ENCODE peak calls at places on chromosomes 6 and 20, in four cellular contexts. One of them, this sample, is unnamed.
A peak's percentile ranks its signal among the peaks of the same experiment; 100 is the strongest.

GRCh38 chr20:4763776-4764525 is 42.2 kb downstream of the PRND start:
- DNase-seq in stomach: no peak
- DNase-seq in GM12878: no peak
- DNase-seq in bronchial epithelial cell: peak; percentile 59
- DNase-seq in this sample: no peak

GRCh38 chr6:75149253-75149652 is 56.6 kb downstream of the COL12A1 start:
- DNase-seq in stomach: no peak
- DNase-seq in GM12878: no peak
- DNase-seq in bronchial epithelial cell: peak; percentile 69
- DNase-seq in this sample: no peak

GRCh38 chr20:32247957-32248497 is 29.4 kb upstream of the KIF3B start:
- DNase-seq in stomach: no peak
- DNase-seq in GM12878: no peak
- DNase-seq in bronchial epithelial cell: no peak
- DNase-seq in this sample: no peak

GRCh38 chr6:121771937-121772717 is 336.7 kb downstream of the GJA1 start:
- DNase-seq in stomach: no peak
- DNase-seq in GM12878: no peak
- DNase-seq in bronchial epithelial cell: no peak
- DNase-seq in this sample: peak; percentile 28

GRCh38 chr6:125262026-125263013 is 39.4 kb downstream of the HDDC2 start:
- DNase-seq in stomach: no peak
- DNase-seq in GM12878: no peak
- DNase-seq in bronchial epithelial cell: no peak
- DNase-seq in this sample: no peak

GRCh38 chr6:14835122-14835521 is 410.7 kb upstream of the JARID2 start:
- DNase-seq in stomach: no peak
- DNase-seq in GM12878: no peak
- DNase-seq in bronchial epithelial cell: no peak
- DNase-seq in this sample: no peak

GRCh38 chr6:93917216-93917615 is 497.9 kb upstream of the EPHA7 start:
- DNase-seq in stomach: no peak
- DNase-seq in GM12878: no peak
- DNase-seq in bronchial epithelial cell: no peak
- DNase-seq in this sample: no peak

GRCh38 chr6:158233214-158233795 is 65.2 kb downstream of the GTF2H5 start:
- DNase-seq in stomach: no peak
- DNase-seq in GM12878: no peak
- DNase-seq in bronchial epithelial cell: no peak
- DNase-seq in this sample: peak; percentile 31

GRCh38 chr6:135594000-135594399 is 96.5 kb upstream of the AHI1 start:
- DNase-seq in stomach: no peak
- DNase-seq in GM12878: no peak
- DNase-seq in bronchial epithelial cell: no peak
- DNase-seq in this sample: no peak

GRCh38 chr6:115706324-115706723 is 354.4 kb downstream of the FRK start:
- DNase-seq in stomach: no peak
- DNase-seq in GM12878: no peak
- DNase-seq in bronchial epithelial cell: no peak
- DNase-seq in this sample: no peak

GRCh38 chr20:53643031-53643832 is 49.6 kb upstream of the ZNF217 start:
- DNase-seq in stomach: peak; percentile 52
- DNase-seq in GM12878: peak; percentile 92
- DNase-seq in bronchial epithelial cell: peak; percentile 91
- DNase-seq in this sample: peak; percentile 93

GRCh38 chr6:148335582-148335981 is 7.1 kb upstream of the SASH1 start:
- DNase-seq in stomach: no peak
- DNase-seq in GM12878: no peak
- DNase-seq in bronchial epithelial cell: peak; percentile 74
- DNase-seq in this sample: no peak

GRCh38 chr6:166584046-166584679 is 2.3 kb downstream of the RAMACL start:
- DNase-seq in stomach: no peak
- DNase-seq in GM12878: no peak
- DNase-seq in bronchial epithelial cell: no peak
- DNase-seq in this sample: no peak

GRCh38 chr6:5279891-5280338 is 18.6 kb downstream of the FARS2 start:
- DNase-seq in stomach: no peak
- DNase-seq in GM12878: no peak
- DNase-seq in bronchial epithelial cell: peak; percentile 15
- DNase-seq in this sample: peak; percentile 68

GRCh38 chr20:56911946-56912345 is 282.8 kb downstream of the TFAP2C start:
- DNase-seq in stomach: no peak
- DNase-seq in GM12878: no peak
- DNase-seq in bronchial epithelial cell: no peak
- DNase-seq in this sample: no peak

GRCh38 chr6:139597781-139598368 is 223.4 kb upstream of the CITED2 start:
- DNase-seq in stomach: peak; percentile 80
- DNase-seq in GM12878: no peak
- DNase-seq in bronchial epithelial cell: peak; percentile 72
- DNase-seq in this sample: no peak

GRCh38 chr20:48298851-48299484 is 513.7 kb upstream of the SULF2 start:
- DNase-seq in stomach: no peak
- DNase-seq in GM12878: no peak
- DNase-seq in bronchial epithelial cell: peak; percentile 88
- DNase-seq in this sample: no peak

GRCh38 chr6:150616581-150616980 is 16.9 kb downstream of the PLEKHG1 start:
- DNase-seq in stomach: no peak
- DNase-seq in GM12878: no peak
- DNase-seq in bronchial epithelial cell: no peak
- DNase-seq in this sample: no peak

GRCh38 chr20:707711-708110 is 32.1 kb upstream of the SCRT2 start:
- DNase-seq in stomach: peak; percentile 10
- DNase-seq in GM12878: no peak
- DNase-seq in bronchial epithelial cell: no peak
- DNase-seq in this sample: no peak

GRCh38 chr6:169811072-169811471 is 59.6 kb downstream of the ERMARD start:
- DNase-seq in stomach: no peak
- DNase-seq in GM12878: no peak
- DNase-seq in bronchial epithelial cell: no peak
- DNase-seq in this sample: no peak

GRCh38 chr6:169046483-169047192 is 207.0 kb downstream of the THBS2 start:
- DNase-seq in stomach: no peak
- DNase-seq in GM12878: no peak
- DNase-seq in bronchial epithelial cell: no peak
- DNase-seq in this sample: no peak

GRCh38 chr6:193773-194310 is 98.4 kb upstream of the DUSP22 start:
- DNase-seq in stomach: no peak
- DNase-seq in GM12878: peak; percentile 93
- DNase-seq in bronchial epithelial cell: no peak
- DNase-seq in this sample: peak; percentile 90

GRCh38 chr20:58090181-58090580 is 138.3 kb downstream of the ANKRD60 start:
- DNase-seq in stomach: no peak
- DNase-seq in GM12878: no peak
- DNase-seq in bronchial epithelial cell: no peak
- DNase-seq in this sample: no peak

GRCh38 chr20:54476336-54476928 is 1.0 kb downstream of the DOK5 start:
- DNase-seq in stomach: no peak
- DNase-seq in GM12878: no peak
- DNase-seq in bronchial epithelial cell: no peak
- DNase-seq in this sample: no peak

GRCh38 chr6:149046822-149047246 is 270.7 kb upstream of the TAB2 start:
- DNase-seq in stomach: no peak
- DNase-seq in GM12878: no peak
- DNase-seq in bronchial epithelial cell: no peak
- DNase-seq in this sample: peak; percentile 78

GRCh38 chr6:106163966-106164877 is 78.1 kb downstream of the PRDM1 start:
- DNase-seq in stomach: no peak
- DNase-seq in GM12878: peak; percentile 87
- DNase-seq in bronchial epithelial cell: no peak
- DNase-seq in this sample: peak; percentile 93

GRCh38 chr20:46708172-46708860 is 1.1 kb upstream of the SLC2A10 start:
- DNase-seq in stomach: peak; percentile 65
- DNase-seq in GM12878: no peak
- DNase-seq in bronchial epithelial cell: peak; percentile 58
- DNase-seq in this sample: no peak

GRCh38 chr20:54292186-54292585 is 84.3 kb downstream of the PFDN4 start:
- DNase-seq in stomach: no peak
- DNase-seq in GM12878: no peak
- DNase-seq in bronchial epithelial cell: peak; percentile 55
- DNase-seq in this sample: no peak

GRCh38 chr6:8080338-8081151 is 16.4 kb upstream of the BLOC1S5 start:
- DNase-seq in stomach: no peak
- DNase-seq in GM12878: no peak
- DNase-seq in bronchial epithelial cell: peak; percentile 92
- DNase-seq in this sample: no peak

GRCh38 chr6:139124887-139125672 is 9.8 kb upstream of the HECA start:
- DNase-seq in stomach: peak; percentile 69
- DNase-seq in GM12878: peak; percentile 54
- DNase-seq in bronchial epithelial cell: peak; percentile 77
- DNase-seq in this sample: peak; percentile 90

GRCh38 chr6:117938324-117938995 is 31.4 kb downstream of the SLC35F1 start:
- DNase-seq in stomach: no peak
- DNase-seq in GM12878: no peak
- DNase-seq in bronchial epithelial cell: no peak
- DNase-seq in this sample: no peak

GRCh38 chr6:2355155-2355554 is 109.8 kb upstream of the GMDS start:
- DNase-seq in stomach: no peak
- DNase-seq in GM12878: no peak
- DNase-seq in bronchial epithelial cell: no peak
- DNase-seq in this sample: no peak

GRCh38 chr6:2354138-2354491 is 108.7 kb upstream of the GMDS start:
- DNase-seq in stomach: no peak
- DNase-seq in GM12878: no peak
- DNase-seq in bronchial epithelial cell: no peak
- DNase-seq in this sample: no peak

GRCh38 chr6:2353412-2354137 is 108.2 kb upstream of the GMDS start:
- DNase-seq in stomach: peak; percentile 78
- DNase-seq in GM12878: peak; percentile 8
- DNase-seq in bronchial epithelial cell: peak; percentile 74
- DNase-seq in this sample: peak; percentile 73

GRCh38 chr6:2351090-2351489 is 105.7 kb upstream of the GMDS start:
- DNase-seq in stomach: no peak
- DNase-seq in GM12878: no peak
- DNase-seq in bronchial epithelial cell: no peak
- DNase-seq in this sample: no peak

GRCh38 chr6:2351807-2352431 is 106.5 kb upstream of the GMDS start:
- DNase-seq in stomach: no peak
- DNase-seq in GM12878: no peak
- DNase-seq in bronchial epithelial cell: peak; percentile 40
- DNase-seq in this sample: no peak
- H3K4me3 ChIP-seq in stomach: no peak overlapping the region
- H3K4me3 ChIP-seq in GM12878: no peak overlapping the region
- H3K4me3 ChIP-seq in bronchial epithelial cell: no peak overlapping the region
- H3K4me3 ChIP-seq in this sample: no peak overlapping the region

DNA sequence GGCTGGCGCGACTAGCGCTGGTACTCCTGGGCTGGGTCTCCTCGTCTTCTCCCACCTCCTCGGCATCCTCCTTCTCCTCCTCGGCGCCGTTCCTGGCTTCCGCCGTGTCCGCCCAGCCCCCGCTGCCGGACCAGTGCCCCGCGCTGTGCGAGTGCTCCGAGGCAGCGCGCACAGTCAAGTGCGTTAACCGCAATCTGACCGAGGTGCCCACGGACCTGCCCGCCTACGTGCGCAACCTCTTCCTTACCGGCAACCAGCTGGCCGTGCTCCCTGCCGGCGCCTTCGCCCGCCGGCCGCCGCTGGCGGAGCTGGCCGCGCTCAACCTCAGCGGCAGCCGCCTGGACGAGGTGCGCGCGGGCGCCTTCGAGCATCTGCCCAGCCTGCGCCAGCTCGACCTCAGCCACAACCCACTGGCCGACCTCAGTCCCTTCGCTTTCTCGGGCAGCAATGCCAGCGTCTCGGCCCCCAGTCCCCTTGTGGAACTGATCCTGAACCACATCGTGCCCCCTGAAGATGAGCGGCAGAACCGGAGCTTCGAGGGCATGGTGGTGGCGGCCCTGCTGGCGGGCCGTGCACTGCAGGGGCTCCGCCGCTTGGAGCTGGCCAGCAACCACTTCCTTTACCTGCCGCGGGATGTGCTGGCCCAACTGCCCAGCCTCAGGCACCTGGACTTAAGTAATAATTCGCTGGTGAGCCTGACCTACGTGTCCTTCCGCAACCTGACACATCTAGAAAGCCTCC is 1.6 kb downstream of the TPBG start:
- DNase-seq in stomach: peak; percentile 42
- DNase-seq in GM12878: no peak
- DNase-seq in bronchial epithelial cell: peak; percentile 37
- DNase-seq in this sample: peak; percentile 26
- TF ChIP-seq CTCF in stomach: no peak
- TF ChIP-seq CTCF in GM12878: no peak
- TF ChIP-seq CTCF in bronchial epithelial cell: peak; percentile 31
- TF ChIP-seq CTCF in this sample: no peak

GRCh38 chr6:153086225-153086990 is 44.7 kb downstream of the RGS17 start:
- DNase-seq in stomach: no peak
- DNase-seq in GM12878: no peak
- DNase-seq in bronchial epithelial cell: no peak
- DNase-seq in this sample: no peak

GRCh38 chr6:153081914-153082313 is 49.2 kb downstream of the RGS17 start:
- DNase-seq in stomach: no peak
- DNase-seq in GM12878: no peak
- DNase-seq in bronchial epithelial cell: no peak
- DNase-seq in this sample: no peak

GRCh38 chr6:153083869-153084268 is 47.2 kb downstream of the RGS17 start:
- DNase-seq in stomach: no peak
- DNase-seq in GM12878: no peak
- DNase-seq in bronchial epithelial cell: peak; percentile 54
- DNase-seq in this sample: no peak

GRCh38 chr6:153085239-153085638 is 45.8 kb downstream of the RGS17 start:
- DNase-seq in stomach: no peak
- DNase-seq in GM12878: no peak
- DNase-seq in bronchial epithelial cell: no peak
- DNase-seq in this sample: no peak

DNA sequence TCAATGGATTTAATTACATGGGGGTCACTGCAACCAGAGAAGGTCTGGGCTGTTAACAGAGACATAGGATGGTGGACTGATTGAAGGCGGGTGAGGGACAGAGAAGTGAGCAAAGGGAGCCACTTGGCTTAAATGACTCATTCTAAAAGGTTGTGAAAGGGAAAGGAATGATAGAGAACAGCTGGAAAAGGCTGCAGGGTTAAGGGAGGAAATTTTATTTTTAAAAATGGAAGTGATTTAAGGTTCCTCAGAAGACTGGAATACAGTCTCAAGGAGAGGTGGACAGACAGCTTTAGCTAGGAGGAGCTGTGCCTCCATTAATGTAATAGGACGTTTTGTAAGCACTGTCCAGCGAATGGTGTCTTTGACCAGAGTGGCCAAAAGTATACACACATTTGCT is 46.7 kb downstream of the RGS17 start:
- DNase-seq in stomach: no peak
- DNase-seq in GM12878: no peak
- DNase-seq in bronchial epithelial cell: peak; percentile 46
- DNase-seq in this sample: no peak
- H3K4me3 ChIP-seq in stomach: no peak overlapping the region
- H3K4me3 ChIP-seq in GM12878: no peak overlapping the region
- H3K4me3 ChIP-seq in bronchial epithelial cell: no peak overlapping the region
- H3K4me3 ChIP-seq in this sample: no peak overlapping the region

DNA sequence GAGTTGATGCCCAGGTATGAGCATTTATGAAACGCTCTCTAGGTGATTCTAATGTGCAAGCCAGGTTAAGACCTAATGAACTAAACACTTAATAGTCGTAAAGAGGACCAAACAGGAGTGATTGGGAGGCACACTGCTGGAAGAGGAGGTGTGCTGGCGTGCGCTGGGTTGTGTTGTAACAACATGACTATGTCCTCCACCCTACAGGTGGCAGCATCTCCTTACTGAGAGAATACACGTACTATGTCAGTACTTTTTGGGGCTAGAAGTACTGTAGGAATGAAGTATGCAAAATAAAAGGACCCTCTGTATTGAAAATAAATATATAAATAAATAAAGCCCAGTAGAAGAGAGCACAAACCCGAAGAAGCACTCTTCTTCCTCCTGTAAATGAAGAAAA is 11.9 kb downstream of the C6orf89 start:
- DNase-seq in stomach: no peak
- DNase-seq in GM12878: no peak
- DNase-seq in bronchial epithelial cell: no peak
- DNase-seq in this sample: no peak
- TF ChIP-seq CTCF in stomach: no peak
- TF ChIP-seq CTCF in GM12878: no peak
- TF ChIP-seq CTCF in bronchial epithelial cell: no peak
- TF ChIP-seq CTCF in this sample: no peak

This sample was measured in GM12865.